ENCODE peak calls at places on chromosomes 7 and 10, in seven cellular contexts. One of them, this sample, is unnamed. For H3K4me1, the result is how much of the 10 kb centered on the place peaks cover.

GRCh38 chr7:38554586-38554985 is 76.6 kb downstream of the AMPH start:
- DNase-seq in left ventricle myocardium inferior: no peak
- DNase-seq in right atrium auricular region: no peak
- DNase-seq in PC-3: no peak
- DNase-seq in cardiac muscle cell: no peak
- DNase-seq in IMR-90: no peak
- DNase-seq in GM23338: no peak
- DNase-seq in this sample: no peak

GRCh38 chr10:119667562-119668328 is 16.6 kb downstream of the BAG3 start:
- DNase-seq in left ventricle myocardium inferior: peak
- DNase-seq in right atrium auricular region: peak
- DNase-seq in PC-3: peak
- DNase-seq in cardiac muscle cell: peak
- DNase-seq in IMR-90: peak
- DNase-seq in GM23338: no peak
- DNase-seq in this sample: peak

GRCh38 chr7:431041-431440 is 88.6 kb downstream of the PDGFA start:
- DNase-seq in left ventricle myocardium inferior: no peak
- DNase-seq in right atrium auricular region: no peak
- DNase-seq in PC-3: no peak
- DNase-seq in cardiac muscle cell: no peak
- DNase-seq in IMR-90: no peak
- DNase-seq in GM23338: no peak
- DNase-seq in this sample: no peak

GRCh38 chr10:129877773-129878371 is 86.2 kb downstream of the EBF3 start:
- DNase-seq in left ventricle myocardium inferior: no peak
- DNase-seq in right atrium auricular region: no peak
- DNase-seq in PC-3: peak
- DNase-seq in cardiac muscle cell: peak
- DNase-seq in IMR-90: no peak
- DNase-seq in GM23338: peak
- DNase-seq in this sample: no peak

GRCh38 chr7:121793716-121794115 is 79.2 kb upstream of the PTPRZ1 start:
- DNase-seq in left ventricle myocardium inferior: no peak
- DNase-seq in right atrium auricular region: no peak
- DNase-seq in PC-3: no peak
- DNase-seq in cardiac muscle cell: no peak
- DNase-seq in IMR-90: no peak
- DNase-seq in GM23338: no peak
- DNase-seq in this sample: peak

GRCh38 chr10:34941471-34942357 is 126.6 kb upstream of the PARD3 start:
- DNase-seq in left ventricle myocardium inferior: no peak
- DNase-seq in right atrium auricular region: no peak
- DNase-seq in PC-3: no peak
- DNase-seq in cardiac muscle cell: no peak
- DNase-seq in IMR-90: peak
- DNase-seq in GM23338: no peak
- DNase-seq in this sample: no peak

GRCh38 chr10:50431118-50431517 is 179.8 kb upstream of the ASAH2 start:
- DNase-seq in left ventricle myocardium inferior: no peak
- DNase-seq in right atrium auricular region: no peak
- DNase-seq in PC-3: peak
- DNase-seq in cardiac muscle cell: no peak
- DNase-seq in IMR-90: peak
- DNase-seq in GM23338: no peak
- DNase-seq in this sample: peak

GRCh38 chr7:6628045-6628444 is 9.1 kb upstream of the ZNF316 start:
- DNase-seq in left ventricle myocardium inferior: no peak
- DNase-seq in right atrium auricular region: no peak
- DNase-seq in PC-3: no peak
- DNase-seq in cardiac muscle cell: no peak
- DNase-seq in IMR-90: no peak
- DNase-seq in GM23338: no peak
- DNase-seq in this sample: no peak

GRCh38 chr7:81150951-81151361 is 232.1 kb upstream of the SEMA3C start:
- DNase-seq in left ventricle myocardium inferior: peak
- DNase-seq in right atrium auricular region: no peak
- DNase-seq in PC-3: no peak
- DNase-seq in cardiac muscle cell: no peak
- DNase-seq in IMR-90: peak
- DNase-seq in GM23338: no peak
- DNase-seq in this sample: peak

GRCh38 chr10:133226251-133226808 is 3.7 kb upstream of the UTF1 start:
- DNase-seq in left ventricle myocardium inferior: no peak
- DNase-seq in right atrium auricular region: no peak
- DNase-seq in PC-3: peak
- DNase-seq in cardiac muscle cell: no peak
- DNase-seq in IMR-90: no peak
- DNase-seq in GM23338: peak
- DNase-seq in this sample: no peak

GRCh38 chr10:110434477-110435096 is 63.1 kb upstream of the DUSP5 start:
- DNase-seq in left ventricle myocardium inferior: no peak
- DNase-seq in right atrium auricular region: no peak
- DNase-seq in PC-3: no peak
- DNase-seq in cardiac muscle cell: no peak
- DNase-seq in IMR-90: no peak
- DNase-seq in GM23338: no peak
- DNase-seq in this sample: no peak

GRCh38 chr10:72810976-72811375 is 82.6 kb upstream of the OIT3 start:
- DNase-seq in left ventricle myocardium inferior: no peak
- DNase-seq in right atrium auricular region: no peak
- DNase-seq in PC-3: peak
- DNase-seq in cardiac muscle cell: no peak
- DNase-seq in IMR-90: no peak
- DNase-seq in GM23338: no peak
- DNase-seq in this sample: no peak

GRCh38 chr10:72812415-72812797 is 81.1 kb upstream of the OIT3 start:
- DNase-seq in left ventricle myocardium inferior: no peak
- DNase-seq in right atrium auricular region: no peak
- DNase-seq in PC-3: no peak
- DNase-seq in cardiac muscle cell: no peak
- DNase-seq in IMR-90: no peak
- DNase-seq in GM23338: no peak
- DNase-seq in this sample: no peak

GRCh38 chr10:72816565-72816964 is 77.0 kb upstream of the OIT3 start:
- DNase-seq in left ventricle myocardium inferior: no peak
- DNase-seq in right atrium auricular region: no peak
- DNase-seq in PC-3: no peak
- DNase-seq in cardiac muscle cell: no peak
- DNase-seq in IMR-90: no peak
- DNase-seq in GM23338: no peak
- DNase-seq in this sample: no peak

GRCh38 chr10:72812798-72813430 is 80.6 kb upstream of the OIT3 start:
- DNase-seq in left ventricle myocardium inferior: no peak
- DNase-seq in right atrium auricular region: no peak
- DNase-seq in PC-3: peak
- DNase-seq in cardiac muscle cell: no peak
- DNase-seq in IMR-90: peak
- DNase-seq in GM23338: no peak
- DNase-seq in this sample: peak

GRCh38 chr10:72814134-72814790 is 79.3 kb upstream of the OIT3 start:
- DNase-seq in left ventricle myocardium inferior: no peak
- DNase-seq in right atrium auricular region: no peak
- DNase-seq in PC-3: no peak
- DNase-seq in cardiac muscle cell: no peak
- DNase-seq in IMR-90: no peak
- DNase-seq in GM23338: no peak
- DNase-seq in this sample: peak
- TF ChIP-seq CTCF in left ventricle myocardium inferior: no peak
- TF ChIP-seq CTCF in right atrium auricular region: no peak
- TF ChIP-seq CTCF in PC-3: no peak
- TF ChIP-seq CTCF in cardiac muscle cell: no peak
- TF ChIP-seq CTCF in IMR-90: no peak
- TF ChIP-seq CTCF in GM23338: no peak
- TF ChIP-seq CTCF in this sample: no peak

GRCh38 chr7:130144632-130145171 is 60.5 kb downstream of the TMEM209 start:
- DNase-seq in left ventricle myocardium inferior: no peak
- DNase-seq in right atrium auricular region: no peak
- DNase-seq in PC-3: peak
- DNase-seq in cardiac muscle cell: peak
- DNase-seq in IMR-90: peak
- DNase-seq in GM23338: no peak
- DNase-seq in this sample: no peak
- H3K4me1 ChIP-seq in left ventricle myocardium inferior: under half
- H3K4me1 ChIP-seq in right atrium auricular region: under half
- H3K4me1 ChIP-seq in PC-3: under half
- H3K4me1 ChIP-seq in cardiac muscle cell: under half
- H3K4me1 ChIP-seq in IMR-90: under half
- H3K4me1 ChIP-seq in GM23338: under half
- H3K4me1 ChIP-seq in this sample: under half

DNA sequence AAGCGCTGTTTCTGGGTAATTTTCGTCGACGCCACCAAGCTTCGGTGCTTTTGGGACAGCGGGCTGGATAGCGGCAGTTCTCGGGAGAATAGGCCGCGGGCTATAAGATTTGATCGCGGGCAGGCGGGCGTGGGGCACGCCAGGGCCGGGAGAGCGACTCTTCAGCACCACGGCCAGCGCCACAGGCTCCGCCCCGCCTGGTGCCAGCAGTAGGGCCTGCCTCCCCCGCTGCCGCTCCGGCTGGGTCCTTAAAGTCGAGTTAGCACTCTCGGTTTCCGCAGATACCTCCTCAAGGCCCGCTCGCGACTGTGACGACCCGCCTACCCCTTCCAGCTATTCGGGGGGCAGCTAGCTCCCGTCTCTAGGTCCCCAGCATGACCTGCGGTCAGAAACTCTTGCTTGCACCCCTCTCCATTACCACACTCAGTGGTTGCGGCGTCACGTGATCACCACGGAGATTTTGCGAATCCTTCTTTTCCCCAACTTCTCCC is 9.4 kb downstream of the NXPH1 start:
- DNase-seq in left ventricle myocardium inferior: peak
- DNase-seq in right atrium auricular region: no peak
- DNase-seq in PC-3: no peak
- DNase-seq in cardiac muscle cell: peak
- DNase-seq in IMR-90: no peak
- DNase-seq in GM23338: peak
- DNase-seq in this sample: peak
- TF ChIP-seq CTCF in left ventricle myocardium inferior: no peak
- TF ChIP-seq CTCF in right atrium auricular region: no peak
- TF ChIP-seq CTCF in PC-3: no peak
- TF ChIP-seq CTCF in cardiac muscle cell: no peak
- TF ChIP-seq CTCF in IMR-90: no peak
- TF ChIP-seq CTCF in GM23338: no peak
- TF ChIP-seq CTCF in this sample: no peak

GRCh38 chr7:106592282-106593027 is 68.5 kb downstream of the CCDC71L start:
- DNase-seq in left ventricle myocardium inferior: no peak
- DNase-seq in right atrium auricular region: no peak
- DNase-seq in PC-3: no peak
- DNase-seq in cardiac muscle cell: no peak
- DNase-seq in IMR-90: no peak
- DNase-seq in GM23338: no peak
- DNase-seq in this sample: no peak
- H3K4me1 ChIP-seq in left ventricle myocardium inferior: under half
- H3K4me1 ChIP-seq in right atrium auricular region: under half
- H3K4me1 ChIP-seq in PC-3: under half
- H3K4me1 ChIP-seq in cardiac muscle cell: under half
- H3K4me1 ChIP-seq in IMR-90: under half
- H3K4me1 ChIP-seq in GM23338: under half
- H3K4me1 ChIP-seq in this sample: under half